ENCODE peak calls at places on chromosomes 6 and 20, in ten cellular contexts. T is cardiac muscle cell; I is cardiac septum; Y is esophagus squamous epithelium; C is stimulated activated CD8-positive, alpha-beta memory T cell treated with anti-CD3 and anti-CD28 coated beads, Interleukin-4, amount 100 ng/mL, for 24 hours; E is GM06990; S is heart left ventricle; M is stimulated activated naive CD8-positive, alpha-beta T cell treated with anti-CD3 and anti-CD28 coated beads, Interleukin-15, Interleukin-2, amounts not matched to agents 100 U/mL and 50 U/mL, for 24 hours; Z is EH; Q is T-helper 2 cell. N is an unnamed sample.

GRCh38 chr20:54345301-54345724 is 130.1 kb upstream of the DOK5 start:
- DNase-seq in T (no peak), I (no peak), Y (no peak), C (no peak), E (no peak), S (no peak), M (no peak), Z (peak; percentile 92), Q (no peak), N (no peak)

GRCh38 chr20:12638633-12639360 is 370.0 kb upstream of the SPTLC3 start:
- DNase-seq in T (no peak), I (no peak), Y (no peak), C (no peak), E (no peak), S (no peak), M (no peak), Z (no peak), Q (no peak), N (no peak)

GRCh38 chr6:145006914-145007313 is 721.8 kb downstream of the UTRN start:
- DNase-seq in T (no peak), I (no peak), Y (no peak), C (no peak), E (no peak), S (no peak), M (no peak), Z (no peak), Q (no peak), N (no peak)

GRCh38 chr20:4406627-4407026 is 315.1 kb upstream of the PRND start:
- DNase-seq in T (no peak), I (no peak), Y (no peak), C (no peak), E (no peak), S (no peak), M (no peak), Z (peak; percentile 89), Q (no peak), N (no peak)

GRCh38 chr6:98977606-98978292 is 30.0 kb upstream of the FBXL4 start:
- DNase-seq in T (no peak), I (no peak), Y (no peak), C (no peak), E (no peak), S (no peak), M (no peak), Z (no peak), Q (no peak), N (no peak)

GRCh38 chr6:9252784-9253183 is 817.4 kb upstream of the SLC35B3 start:
- DNase-seq in T (no peak), I (no peak), Y (no peak), C (no peak), E (no peak), S (no peak), M (no peak), Z (no peak), Q (no peak), N (no peak)

GRCh38 chr6:133062702-133063319 is 178.3 kb upstream of the EYA4 start:
- DNase-seq in T (no peak), I (no peak), Y (no peak), C (no peak), E (no peak), S (no peak), M (no peak), Z (no peak), Q (no peak), N (no peak)

GRCh38 chr6:4637691-4638433 is 138.3 kb upstream of the CDYL start:
- DNase-seq in T (no peak), I (no peak), Y (no peak), C (peak; percentile 22), E (peak; percentile 42), S (no peak), M (peak; percentile 43), Z (peak; percentile 74), Q (no peak), N (peak; percentile 66)

GRCh38 chr6:145733770-145734169 is 1.6 kb downstream of the EPM2A start:
- DNase-seq in T (no peak), I (no peak), Y (no peak), C (no peak), E (no peak), S (no peak), M (no peak), Z (no peak), Q (no peak), N (no peak)

GRCh38 chr6:159700970-159701369 is 7.9 kb upstream of the SOD2 start:
- DNase-seq in T (no peak), I (no peak), Y (no peak), C (no peak), E (no peak), S (no peak), M (no peak), Z (peak; percentile 15), Q (no peak), N (no peak)

GRCh38 chr6:108961985-108962384 is 113.8 kb downstream of the ARMC2 start:
- DNase-seq in T (no peak), I (no peak), Y (no peak), C (no peak), E (no peak), S (no peak), M (no peak), Z (peak; percentile 30), Q (no peak), N (no peak)

GRCh38 chr6:152124432-152125074 is 317.1 kb downstream of the ESR1 start:
- DNase-seq in T (peak; percentile 62), I (no peak), Y (no peak), C (no peak), E (no peak), S (no peak), M (no peak), Z (peak; percentile 70), Q (no peak), N (no peak)

GRCh38 chr20:49267327-49267726 is 10.5 kb downstream of the ZNFX1 start:
- DNase-seq in T (no peak), I (no peak), Y (no peak), C (no peak), E (no peak), S (no peak), M (no peak), Z (no peak), Q (no peak), N (no peak)

GRCh38 chr6:141587482-141588266 is 545.1 kb upstream of the GJE1 start:
- DNase-seq in T (no peak), I (no peak), Y (no peak), C (no peak), E (no peak), S (no peak), M (no peak), Z (peak; percentile 94), Q (no peak), N (no peak)

GRCh38 chr6:148851683-148852556 is 105.1 kb downstream of the UST start:
- DNase-seq in T (no peak), I (no peak), Y (no peak), C (no peak), E (no peak), S (no peak), M (no peak), Z (no peak), Q (no peak), N (no peak)

GRCh38 chr20:33249456-33249855 is 13.7 kb downstream of the BPIFA1 start:
- DNase-seq in T (no peak), I (no peak), Y (no peak), C (no peak), E (no peak), S (no peak), M (no peak), Z (no peak), Q (no peak), N (no peak)

GRCh38 chr20:1086273-1087213 is 31.9 kb upstream of the PSMF1 start:
- DNase-seq in T (no peak), I (no peak), Y (no peak), C (no peak), E (peak; percentile 39), S (no peak), M (no peak), Z (no peak), Q (no peak), N (no peak)

GRCh38 chr6:45415778-45416518 is 38.2 kb upstream of the SUPT3H start:
- DNase-seq in T (no peak), I (no peak), Y (no peak), C (no peak), E (no peak), S (no peak), M (no peak), Z (no peak), Q (no peak), N (no peak)

N was measured in stimulated activated effector memory CD8-positive, alpha-beta T cell treated with anti-CD3 and anti-CD28 coated beads, Interleukin-12 subunit alpha, Interleukin-12 subunit beta, amount 100 ng/mL, for 72 hours.